ENCODE peak calls at places on chromosome 11, in ten cellular contexts. V is colonic mucosa, C is endothelial cell of umbilical vein, T is GM23248, L is A549, J is tibial nerve, X is HL-60, N is GM12878, R is endodermal cell, I is gastrocnemius medialis. D is an unnamed sample.

GRCh38 chr11:117830072-117830471 is 5.5 kb upstream of the FXYD2 start:
- DNase-seq in X (no peak), I (no peak), N (no peak), L (no peak), V (peak), C (no peak), T (no peak), J (no peak), R (peak), D (no peak)

GRCh38 chr11:57237204-57237681 is at the start of gene APLNR:
- DNase-seq in T (no peak), R (peak), L (no peak), J (no peak), X (no peak), C (no peak), V (no peak), I (no peak), N (no peak), D (no peak)

GRCh38 chr11:114774599-114775365 is 96.5 kb downstream of the NXPE2 start:
- DNase-seq in I (no peak), V (peak), X (peak), R (peak), T (peak), J (no peak), C (peak), N (no peak), L (peak), D (no peak)

GRCh38 chr11:33195391-33196190 is 34.3 kb upstream of the CSTF3 start:
- DNase-seq in X (peak), L (no peak), V (no peak), T (peak), I (no peak), N (no peak), J (no peak), R (no peak), C (no peak), D (peak)

GRCh38 chr11:61082931-61083531 is 19.3 kb upstream of the CD5 start:
- DNase-seq in T (no peak), R (no peak), X (no peak), J (no peak), I (no peak), L (no peak), V (no peak), C (no peak), N (no peak), D (no peak)

GRCh38 chr11:96137357-96137756 is 205.6 kb downstream of the MAML2 start:
- DNase-seq in R (no peak), V (no peak), I (no peak), C (peak), L (no peak), T (no peak), N (no peak), X (no peak), J (no peak), D (no peak)

GRCh38 chr11:72247584-72247983 is 3.6 kb upstream of the PHOX2A start:
- DNase-seq in L (no peak), T (no peak), V (no peak), X (no peak), C (no peak), I (no peak), R (no peak), N (no peak), J (no peak), D (no peak)

GRCh38 chr11:119863811-119864601 is 135.0 kb upstream of the NECTIN1 start:
- DNase-seq in N (no peak), R (no peak), L (no peak), X (no peak), C (no peak), J (no peak), T (no peak), V (peak), I (no peak), D (no peak)

GRCh38 chr11:107593941-107594340 is 3.0 kb downstream of the ELMOD1 start:
- DNase-seq in C (no peak), V (no peak), I (no peak), L (no peak), R (no peak), J (no peak), T (no peak), X (no peak), N (no peak), D (no peak)

GRCh38 chr11:132064987-132065620 is 694.7 kb downstream of the NTM start:
- DNase-seq in T (peak), X (no peak), I (no peak), R (no peak), N (no peak), V (no peak), L (peak), J (no peak), C (peak), D (peak)

GRCh38 chr11:86460461-86461404 is 86.0 kb downstream of the CCDC81 start:
- DNase-seq in C (peak), V (no peak), T (peak), R (no peak), J (no peak), X (no peak), I (no peak), L (no peak), N (no peak), D (no peak)

GRCh38 chr11:17402486-17402885 is 14.0 kb upstream of the KCNJ11 start:
- DNase-seq in R (no peak), I (no peak), L (no peak), C (no peak), N (no peak), J (no peak), X (no peak), V (no peak), T (no peak), D (no peak)

GRCh38 chr11:34343153-34343552 is 14.7 kb downstream of the ABTB2 start:
- DNase-seq in I (no peak), T (peak), V (no peak), N (no peak), J (no peak), X (no peak), R (no peak), C (no peak), L (peak), D (no peak)

GRCh38 chr11:79400717-79401330 is 40.0 kb downstream of the TENM4 start:
- DNase-seq in N (no peak), V (peak), L (peak), I (no peak), J (no peak), R (peak), C (no peak), T (peak), X (peak), D (no peak)

GRCh38 chr11:28657378-28658030 is 549.3 kb downstream of the METTL15 start:
- DNase-seq in I (no peak), R (no peak), L (no peak), J (no peak), X (no peak), T (peak), V (no peak), N (no peak), C (peak), D (no peak)

GRCh38 chr11:131889146-131889577 is 518.7 kb downstream of the NTM start:
- DNase-seq in C (no peak), J (no peak), X (no peak), T (peak), V (no peak), L (no peak), R (peak), N (peak), I (no peak), D (no peak)

GRCh38 chr11:2428322-2428795 is 16.0 kb downstream of the TRPM5 start:
- DNase-seq in T (peak), C (peak), V (peak), I (no peak), L (peak), R (peak), J (peak), N (no peak), X (peak), D (no peak)

GRCh38 chr11:76392889-76393288 is 11.8 kb downstream of the GVQW3 start:
- DNase-seq in N (no peak), R (no peak), J (no peak), C (no peak), I (no peak), X (no peak), T (no peak), V (no peak), L (no peak), D (no peak)

GRCh38 chr11:93573184-93573583 is 30.0 kb upstream of the SMCO4 start:
- DNase-seq in C (no peak), R (no peak), T (peak), I (no peak), N (no peak), J (no peak), V (no peak), X (no peak), L (peak), D (no peak)

GRCh38 chr11:57568330-57568766 is 876 bp upstream of the UBE2L6 start:
- DNase-seq in J (no peak), X (peak), T (no peak), R (peak), L (no peak), I (peak), V (peak), N (peak), C (peak), D (no peak)

GRCh38 chr11:123799438-123799837 is 6.7 kb downstream of the OR6M1 start:
- DNase-seq in N (no peak), R (no peak), T (no peak), L (no peak), X (no peak), C (no peak), J (no peak), I (no peak), V (no peak), D (no peak)

DNA sequence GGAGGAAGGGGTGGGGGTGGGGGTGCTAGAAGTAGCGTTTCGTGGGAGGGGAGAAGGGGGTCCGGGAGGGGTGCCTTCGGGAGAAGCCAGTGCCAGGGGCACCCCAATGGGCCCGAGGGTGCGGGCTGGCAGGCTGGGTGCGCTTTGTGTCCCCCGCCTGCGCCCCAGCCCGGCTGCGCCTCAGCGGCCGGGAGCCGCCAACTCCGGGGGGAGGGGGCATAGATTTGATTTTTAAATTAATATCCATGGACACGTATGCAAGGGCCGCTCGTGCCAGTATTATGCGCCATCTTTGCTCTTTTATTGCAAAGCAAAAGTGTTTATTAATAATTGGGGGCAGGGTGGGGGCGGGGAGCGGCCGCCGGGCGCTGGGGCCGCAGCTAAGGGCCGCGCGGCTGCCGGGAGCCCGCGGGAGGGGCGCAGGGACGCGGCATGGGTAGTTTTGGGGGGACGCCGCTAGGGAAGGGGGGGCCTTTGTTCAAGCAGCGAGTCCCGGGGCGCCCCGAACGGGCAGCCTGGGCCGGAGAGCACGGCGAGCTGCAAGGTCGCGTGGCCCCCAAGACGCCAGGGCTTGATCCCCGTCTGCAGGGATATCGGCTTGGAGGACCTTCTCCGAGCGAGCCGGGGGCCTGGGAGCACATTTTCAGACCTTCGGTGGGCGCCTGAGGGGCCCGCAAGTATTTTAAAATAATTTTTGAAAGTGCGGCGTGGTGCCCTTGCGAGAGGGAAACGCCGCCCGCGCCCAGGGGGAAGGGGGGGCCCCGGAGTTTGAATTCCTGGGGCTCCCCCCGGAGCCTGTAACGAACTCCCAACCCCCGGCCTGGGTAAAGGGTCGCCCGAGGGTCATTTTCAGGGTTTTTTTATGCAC is 959 bp downstream of the CCND1 start:
- DNase-seq in N (no peak), T (peak), J (no peak), L (no peak), X (no peak), V (peak), R (peak), C (peak), I (no peak), D (no peak)
- H3K27ac ChIP-seq in N (no peak), T (peak), J (peak), L (peak), X (peak), V (peak), R (peak), C (peak), I (peak), D (peak)

DNA sequence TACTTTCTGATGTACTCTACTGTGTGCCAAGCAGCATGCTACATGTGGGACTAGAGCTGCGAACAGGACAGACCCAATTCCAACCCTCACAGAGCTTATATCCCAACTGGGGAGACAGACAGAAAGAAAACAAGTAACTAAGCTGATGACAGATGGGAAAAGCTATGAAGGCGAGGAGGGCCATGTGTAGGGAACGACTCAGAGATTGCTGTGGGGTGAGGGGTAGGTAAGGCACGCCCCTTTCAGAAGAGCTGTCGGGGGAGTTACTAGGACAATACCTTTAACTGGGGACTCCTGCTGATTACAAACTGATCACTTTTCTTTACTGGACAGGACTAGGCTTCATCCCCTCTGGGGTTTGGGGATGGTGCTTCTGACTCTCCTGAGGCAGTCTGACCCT is 48.9 kb downstream of the ST3GAL4 start:
- DNase-seq in J (no peak), X (no peak), N (no peak), L (no peak), R (no peak), V (no peak), T (peak), I (no peak), C (no peak), D (no peak)
- H3K27ac ChIP-seq in J (peak), X (no peak), N (no peak), L (no peak), R (no peak), V (peak), T (peak), I (no peak), C (no peak), D (peak)

DNA sequence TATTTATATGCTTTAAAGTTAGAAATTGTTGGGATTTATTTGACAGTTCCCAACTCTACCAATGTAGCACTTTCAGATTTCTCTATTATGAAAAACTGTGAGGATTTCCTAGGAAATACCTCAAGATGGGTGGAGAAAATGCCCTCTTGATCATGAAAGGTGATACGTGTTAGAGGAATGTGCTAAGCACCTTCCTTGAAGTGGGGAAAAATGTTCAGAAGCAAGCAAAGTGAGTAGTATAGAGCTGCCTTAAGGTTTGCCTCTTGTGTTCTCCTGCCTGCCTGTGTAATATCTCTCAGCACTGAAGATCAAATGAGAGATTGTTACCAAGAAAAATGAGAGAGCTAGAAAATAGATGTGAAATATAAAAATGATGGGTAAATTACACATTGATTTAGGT is 58.2 kb downstream of the YAP1 start:
- DNase-seq in V (no peak), C (no peak), L (no peak), R (no peak), J (no peak), I (no peak), T (no peak), X (no peak), N (no peak), D (no peak)
- H3K27ac ChIP-seq in V (no peak), C (no peak), L (no peak), R (no peak), J (no peak), I (no peak), T (no peak), X (no peak), N (no peak), D (peak)

GRCh38 chr11:12121011-12121410 is 10.6 kb downstream of the MICAL2 start:
- DNase-seq in R (no peak), I (no peak), J (no peak), N (no peak), X (no peak), T (no peak), L (no peak), C (no peak), V (no peak), D (no peak)

GRCh38 chr11:12120031-12121008 is 9.9 kb downstream of the MICAL2 start:
- DNase-seq in C (no peak), V (no peak), J (no peak), X (no peak), T (no peak), I (no peak), R (no peak), L (no peak), N (no peak), D (no peak)

GRCh38 chr11:12122083-12122482 is 11.7 kb downstream of the MICAL2 start:
- DNase-seq in T (peak), C (no peak), I (no peak), X (no peak), N (no peak), J (no peak), V (no peak), L (peak), R (peak), D (no peak)

GRCh38 chr11:12123177-12123576 is 12.8 kb downstream of the MICAL2 start:
- DNase-seq in T (peak), L (no peak), J (no peak), X (no peak), I (no peak), N (no peak), R (no peak), V (no peak), C (no peak), D (no peak)

GRCh38 chr11:12121504-12121903 is 11.1 kb downstream of the MICAL2 start:
- DNase-seq in J (no peak), L (no peak), V (no peak), R (no peak), T (no peak), N (no peak), X (no peak), C (no peak), I (no peak), D (no peak)
- H3K27ac ChIP-seq in J (peak), L (no peak), V (no peak), R (no peak), T (no peak), N (no peak), X (no peak), C (no peak), I (no peak), D (peak)

GRCh38 chr11:125621995-125622394 is 3.0 kb upstream of the CHEK1 start:
- DNase-seq in X (no peak), C (peak), T (peak), R (no peak), L (peak), J (no peak), N (no peak), I (no peak), V (no peak), D (no peak)
- H3K27ac ChIP-seq in X (no peak), C (no peak), T (no peak), R (no peak), L (no peak), J (no peak), N (no peak), I (no peak), V (no peak), D (no peak)

GRCh38 chr11:726278-726915 is 20.4 kb downstream of the EPS8L2 start:
- DNase-seq in I (no peak), T (peak), V (peak), L (no peak), X (peak), C (no peak), R (peak), N (no peak), J (no peak), D (peak)
- H3K27ac ChIP-seq in I (no peak), T (peak), V (peak), L (no peak), X (no peak), C (no peak), R (no peak), N (no peak), J (peak), D (peak)

DNA sequence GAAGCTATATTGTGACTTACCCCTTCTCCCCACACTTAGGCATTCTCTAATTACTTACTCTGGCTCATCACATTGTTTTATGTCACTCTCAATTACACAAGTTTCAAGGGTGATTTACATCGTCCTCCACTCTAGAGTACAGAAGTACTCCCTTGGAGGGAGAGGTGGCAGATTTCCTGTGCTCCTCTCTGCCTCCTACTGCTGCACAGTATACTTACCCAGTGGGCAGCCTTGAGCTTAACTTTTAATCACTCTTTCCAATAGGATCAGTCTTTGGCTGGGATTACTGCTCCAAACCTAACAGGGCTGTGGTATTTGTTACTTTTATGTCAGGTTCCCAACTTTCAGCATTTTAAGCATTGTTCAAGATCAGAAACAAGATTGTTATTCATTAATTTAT is 211.5 kb downstream of the AASDHPPT start:
- DNase-seq in J (no peak), V (no peak), R (no peak), X (no peak), T (no peak), L (no peak), C (no peak), N (no peak), I (no peak), D (no peak)
- H3K27ac ChIP-seq in J (no peak), V (no peak), R (no peak), X (no peak), T (no peak), L (no peak), C (no peak), N (no peak), I (no peak), D (no peak)